ENCODE peak calls at places on chromosomes 2 and 18, in eight cellular contexts. Y is fibroblast of villous mesenchyme, N is mammary epithelial cell, X is fibroblast of lung, H is kidney epithelial cell, W is AG10803, M is IMR-90, S is adrenal gland. E is an unnamed sample.

GRCh38 chr2:42846026-42846425 is 53.6 kb upstream of the HAAO start:
- DNase-seq in Y (no peak), N (no peak), X (no peak), H (no peak), W (no peak), M (no peak), S (no peak), E (no peak)

GRCh38 chr2:38115216-38116012 is 39.5 kb upstream of the CYP1B1 start:
- DNase-seq in Y (peak; percentile 69), N (peak; percentile 70), X (peak; percentile 76), H (no peak), W (peak; percentile 74), M (peak; percentile 51), S (peak; percentile 87), E (peak; percentile 95)

GRCh38 chr18:61738042-61738441 is 154.8 kb downstream of the RNF152 start:
- DNase-seq in Y (peak; percentile 59), N (no peak), X (peak; percentile 67), H (no peak), W (no peak), M (no peak), S (no peak), E (no peak)

GRCh38 chr2:18932864-18933263 is 343.5 kb upstream of the NT5C1B start:
- DNase-seq in Y (no peak), N (no peak), X (no peak), H (no peak), W (peak; percentile 37), M (peak; percentile 8), S (no peak), E (no peak)

GRCh38 chr18:12751891-12752290 is 49.0 kb downstream of the PSMG2 start:
- DNase-seq in Y (no peak), N (no peak), X (no peak), H (no peak), W (no peak), M (no peak), S (no peak), E (no peak)

GRCh38 chr2:73069041-73069854 is 2.3 kb downstream of the SFXN5 start:
- DNase-seq in Y (peak; percentile 30), N (no peak), X (no peak), H (no peak), W (no peak), M (peak; percentile 38), S (no peak), E (no peak)

GRCh38 chr2:26018184-26018716 is 15.6 kb upstream of the RAB10 start:
- DNase-seq in Y (peak; percentile 86), N (peak; percentile 95), X (peak; percentile 89), H (peak; percentile 83), W (peak; percentile 78), M (peak; percentile 88), S (peak; percentile 91), E (peak; percentile 27)

GRCh38 chr2:206231669-206232286 is 42.7 kb upstream of the ZDBF2 start:
- DNase-seq in Y (no peak), N (no peak), X (no peak), H (no peak), W (no peak), M (no peak), S (no peak), E (no peak)

GRCh38 chr2:20985061-20985460 is 58.8 kb downstream of the APOB start:
- DNase-seq in Y (no peak), N (no peak), X (no peak), H (no peak), W (no peak), M (no peak), S (no peak), E (no peak)

GRCh38 chr2:176638167-176639015 is 369.1 kb downstream of the MTX2 start:
- DNase-seq in Y (peak; percentile 65), N (peak; percentile 43), X (peak; percentile 50), H (no peak), W (peak; percentile 70), M (peak; percentile 45), S (peak; percentile 74), E (peak; percentile 79)

GRCh38 chr2:16553222-16553621 is 112.4 kb downstream of the CYRIA start:
- DNase-seq in Y (peak; percentile 44), N (peak; percentile 28), X (peak; percentile 52), H (peak; percentile 12), W (peak; percentile 26), M (peak; percentile 33), S (peak; percentile 69), E (peak; percentile 55)

GRCh38 chr2:119234021-119235019 is 10.7 kb downstream of the STEAP3 start:
- DNase-seq in Y (peak; percentile 39), N (no peak), X (peak; percentile 47), H (no peak), W (no peak), M (peak; percentile 27), S (no peak), E (no peak)
- TF ChIP-seq CTCF in Y (peak; percentile 41), N (peak; percentile 17), X (no peak), H (peak; percentile 54), W (peak; percentile 45), M (peak; percentile 40), S (no peak), E (no peak)

GRCh38 chr18:47795448-47795843 is 135.0 kb downstream of the SMAD2 start:
- DNase-seq in Y (no peak), N (no peak), X (no peak), H (no peak), W (no peak), M (no peak), S (no peak), E (no peak)
- TF ChIP-seq CTCF in Y (no peak), N (no peak), X (no peak), H (no peak), W (no peak), M (no peak), S (no peak), E (no peak)

GRCh38 chr2:119350311-119350998 is 16.2 kb downstream of the C2orf76 start:
- DNase-seq in Y (peak; percentile 5), N (no peak), X (no peak), H (no peak), W (no peak), M (no peak), S (no peak), E (peak; percentile 19)
- TF ChIP-seq CTCF in Y (peak; percentile 15), N (no peak), X (no peak), H (no peak), W (no peak), M (no peak), S (no peak), E (no peak)

GRCh38 chr18:8167036-8167435 is 442.2 kb upstream of the RAB12 start:
- DNase-seq in Y (no peak), N (no peak), X (no peak), H (no peak), W (no peak), M (no peak), S (no peak), E (no peak)

GRCh38 chr18:8165095-8165494 is 444.1 kb upstream of the RAB12 start:
- DNase-seq in Y (no peak), N (no peak), X (no peak), H (no peak), W (no peak), M (no peak), S (no peak), E (no peak)

GRCh38 chr18:8167673-8168072 is 441.6 kb upstream of the RAB12 start:
- DNase-seq in Y (no peak), N (no peak), X (no peak), H (no peak), W (no peak), M (no peak), S (no peak), E (no peak)

GRCh38 chr18:8163287-8163959 is 445.8 kb upstream of the RAB12 start:
- DNase-seq in Y (no peak), N (no peak), X (no peak), H (no peak), W (no peak), M (no peak), S (no peak), E (no peak)

DNA sequence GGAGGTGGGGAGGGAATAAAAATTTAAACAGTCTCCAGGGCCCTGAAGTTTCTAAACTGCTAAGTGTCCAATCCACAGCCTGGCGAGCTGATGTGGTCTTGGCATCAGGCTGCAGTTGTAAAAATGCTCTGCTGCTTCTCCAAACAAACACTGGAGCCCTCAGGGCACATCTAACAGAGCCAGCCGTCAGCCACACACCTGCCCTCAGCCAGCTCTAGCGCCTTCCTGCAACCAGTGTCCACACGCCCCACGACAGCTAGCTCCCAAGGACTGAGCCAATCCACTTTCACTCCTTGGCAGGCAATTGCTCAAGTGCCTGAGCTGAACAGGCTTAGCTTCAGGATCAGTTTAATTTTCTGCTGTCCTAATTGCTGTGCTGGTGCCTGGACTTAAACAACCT is 446.4 kb upstream of the RAB12 start:
- DNase-seq in Y (no peak), N (peak; percentile 69), X (no peak), H (no peak), W (no peak), M (no peak), S (no peak), E (no peak)
- TF ChIP-seq CTCF in Y (no peak), N (no peak), X (no peak), H (no peak), W (no peak), M (no peak), S (no peak), E (no peak)

GRCh38 chr2:132415256-132416079 is 1.1 kb upstream of the GPR39 start:
- DNase-seq in Y (peak; percentile 67), N (peak; percentile 20), X (peak; percentile 66), H (no peak), W (peak; percentile 27), M (peak; percentile 27), S (no peak), E (peak; percentile 56)
- TF ChIP-seq CTCF in Y (no peak), N (no peak), X (no peak), H (peak; percentile 17), W (no peak), M (no peak), S (no peak), E (no peak)

DNA sequence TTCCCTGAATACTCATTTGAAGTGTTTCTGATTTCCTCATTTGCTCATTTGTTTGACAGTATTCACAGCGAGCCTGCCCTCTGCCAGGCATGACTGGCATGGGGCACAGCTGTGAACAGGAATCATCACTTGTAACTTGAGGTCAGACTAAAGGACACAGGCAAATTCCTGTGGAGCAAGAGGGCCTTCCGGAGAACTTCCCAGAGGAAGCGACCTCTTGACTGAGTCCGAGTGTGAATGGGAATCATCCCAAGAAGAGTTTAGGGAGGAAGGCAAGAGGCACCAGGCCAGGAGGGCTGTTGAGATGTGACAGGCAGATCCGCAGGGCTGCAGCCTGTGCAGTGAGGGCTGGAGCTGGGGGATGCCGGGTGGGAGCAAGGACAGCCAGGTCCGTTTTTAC is 45.4 kb downstream of the LIMS1 start:
- DNase-seq in Y (peak; percentile 72), N (no peak), X (no peak), H (no peak), W (peak; percentile 42), M (peak; percentile 48), S (peak; percentile 41), E (no peak)
- TF ChIP-seq CTCF in Y (no peak), N (no peak), X (no peak), H (no peak), W (no peak), M (no peak), S (no peak), E (no peak)

E was measured in glutamatergic neuron.